ENCODE peak calls at places on chromosomes 5 and 9, in five cellular contexts. B is GM23248, X is IMR-90, I is HepG2, P is endodermal cell. V is an unnamed sample.

GRCh38 chr9:133389562-133389961 is 13.4 kb downstream of the STKLD1 start:
- DNase-seq in X (no peak), B (no peak), I (no peak), P (no peak), V (no peak)

GRCh38 chr9:131714161-131714646 is 25.7 kb downstream of the RAPGEF1 start:
- DNase-seq in X (peak), I (no peak), P (no peak), B (peak), V (no peak)

GRCh38 chr9:631596-631995 is 209.9 kb upstream of the DMRT1 start:
- DNase-seq in X (peak), I (no peak), B (peak), P (no peak), V (no peak)

GRCh38 chr9:92727716-92728700 is 36.6 kb downstream of the BICD2 start:
- DNase-seq in X (no peak), P (peak), I (no peak), B (no peak), V (peak)

GRCh38 chr5:173301695-173302545 is 26.3 kb downstream of the STC2 start:
- DNase-seq in X (no peak), B (peak), I (peak), P (no peak), V (peak)

GRCh38 chr9:84736076-84736475 is 66.5 kb downstream of the NTRK2 start:
- DNase-seq in I (no peak), P (peak), B (no peak), X (no peak), V (no peak)

GRCh38 chr5:2891781-2892180 is 140.3 kb upstream of the IRX2 start:
- DNase-seq in I (no peak), P (no peak), B (no peak), X (no peak), V (no peak)

GRCh38 chr9:93130861-93131481 is 3.1 kb downstream of the NINJ1 start:
- DNase-seq in I (no peak), X (no peak), B (no peak), P (no peak), V (no peak)

GRCh38 chr5:124806026-124806856 is 59.8 kb upstream of the ZNF608 start:
- DNase-seq in I (peak), X (peak), B (peak), P (peak), V (peak)

GRCh38 chr5:97998946-97999345 is 774.5 kb upstream of the RGMB start:
- DNase-seq in X (peak), P (no peak), I (no peak), B (no peak), V (no peak)

GRCh38 chr9:120261419-120261818 is 318.5 kb downstream of the CDK5RAP2 start:
- DNase-seq in P (no peak), B (no peak), I (no peak), X (no peak), V (no peak)

GRCh38 chr9:123354806-123355508 is 1.0 kb upstream of the CRB2 start:
- DNase-seq in P (peak), I (no peak), X (no peak), B (peak), V (no peak)

GRCh38 chr5:135832941-135833340 is 1.5 kb upstream of the SLC25A48 start:
- DNase-seq in P (peak), I (no peak), X (no peak), B (no peak), V (no peak)

GRCh38 chr9:33104111-33104415 is 27.6 kb upstream of the SMU1 start:
- DNase-seq in X (no peak), B (no peak), I (no peak), P (no peak), V (no peak)

GRCh38 chr5:78953092-78953800 is 31.9 kb downstream of the ARSB start:
- DNase-seq in I (no peak), X (peak), B (peak), P (no peak), V (no peak)

GRCh38 chr5:106940986-106941385 is 729.8 kb downstream of the EFNA5 start:
- DNase-seq in X (no peak), P (no peak), B (no peak), I (peak), V (no peak)

GRCh38 chr5:2003206-2003605 is 120.5 kb upstream of the IRX4 start:
- DNase-seq in X (no peak), B (no peak), I (no peak), P (no peak), V (no peak)

GRCh38 chr5:10460252-10460906 is 18.7 kb downstream of the ROPN1L start:
- DNase-seq in I (no peak), X (no peak), P (no peak), B (peak), V (no peak)

GRCh38 chr9:81822967-81823366 is 105.3 kb upstream of the SPATA31D4 start:
- DNase-seq in P (no peak), I (no peak), B (no peak), X (no peak), V (no peak)

GRCh38 chr5:125047871-125048270 is 301.4 kb upstream of the ZNF608 start:
- DNase-seq in B (no peak), P (no peak), X (no peak), I (no peak), V (no peak)

GRCh38 chr5:72151169-72151568 is 43.9 kb downstream of the MAP1B start:
- DNase-seq in X (no peak), I (peak), P (no peak), B (no peak), V (no peak)

GRCh38 chr9:119020284-119020683 is 349.0 kb downstream of the BRINP1 start:
- DNase-seq in X (no peak), I (no peak), P (no peak), B (no peak), V (no peak)

GRCh38 chr9:129501771-129502324 is 119.1 kb downstream of the C9orf50 start:
- DNase-seq in P (no peak), B (peak), X (no peak), I (no peak), V (no peak)
- H3K4me3 ChIP-seq in P (no peak), B (no peak), X (no peak), I (no peak), V (no peak)

GRCh38 chr5:14880688-14881087 is 9.1 kb upstream of the ANKH start:
- DNase-seq in P (no peak), X (peak), I (peak), B (peak), V (no peak)
- H3K27ac ChIP-seq in P (no peak), X (no peak), I (no peak), B (no peak), V (no peak)

GRCh38 chr5:38847549-38848341 is 1.9 kb downstream of the OSMR start:
- DNase-seq in P (no peak), B (peak), X (peak), I (no peak), V (no peak)
- H3K9ac ChIP-seq in P (no peak), B (peak), X (peak), I (peak), V (no peak)

GRCh38 chr9:137126786-137127185 is 12.2 kb upstream of the GRIN1 start:
- DNase-seq in I (no peak), X (no peak), P (no peak), B (no peak), V (no peak)
- H3K4me3 ChIP-seq in I (peak), X (no peak), P (no peak), B (no peak), V (peak)

GRCh38 chr5:158925314-158925713 is 174.4 kb downstream of the EBF1 start:
- DNase-seq in B (no peak), X (no peak), I (no peak), P (no peak), V (no peak)
- H3K27ac ChIP-seq in B (no peak), X (no peak), I (no peak), P (no peak), V (no peak)

GRCh38 chr9:130448771-130449170 is 4.0 kb downstream of the ASS1 start:
- DNase-seq in I (no peak), X (no peak), P (no peak), B (no peak), V (no peak)

GRCh38 chr9:130452835-130453234 is 8.1 kb downstream of the ASS1 start:
- DNase-seq in I (no peak), X (no peak), B (no peak), P (no peak), V (no peak)

GRCh38 chr9:130451509-130452388 is 7.0 kb downstream of the ASS1 start:
- DNase-seq in B (peak), I (peak), X (peak), P (peak), V (peak)

GRCh38 chr9:130450344-130451003 is 5.7 kb downstream of the ASS1 start:
- DNase-seq in P (peak), I (peak), X (no peak), B (no peak), V (peak)

GRCh38 chr9:130451004-130451390 is 6.2 kb downstream of the ASS1 start:
- DNase-seq in P (no peak), B (no peak), X (no peak), I (no peak), V (no peak)
- H3K9ac ChIP-seq in P (no peak), B (no peak), X (no peak), I (no peak), V (peak)

GRCh38 chr5:167937628-167938000 is 353.8 kb upstream of the WWC1 start:
- DNase-seq in P (no peak), I (no peak), X (no peak), B (peak), V (no peak)

GRCh38 chr5:167939686-167940085 is 351.8 kb upstream of the WWC1 start:
- DNase-seq in P (no peak), I (no peak), X (no peak), B (peak), V (no peak)

GRCh38 chr5:167940911-167941310 is 350.5 kb upstream of the WWC1 start:
- DNase-seq in I (no peak), X (peak), B (peak), P (no peak), V (no peak)

GRCh38 chr5:167934561-167934971 is 356.9 kb upstream of the WWC1 start:
- DNase-seq in I (no peak), P (no peak), X (no peak), B (peak), V (no peak)

GRCh38 chr5:167936944-167937627 is 354.4 kb upstream of the WWC1 start:
- DNase-seq in I (no peak), B (no peak), P (no peak), X (no peak), V (no peak)
- H3K4me3 ChIP-seq in I (no peak), B (no peak), P (no peak), X (no peak), V (no peak)

GRCh38 chr5:143428738-143429420 is 25.4 kb upstream of the NR3C1 start:
- DNase-seq in P (no peak), X (no peak), B (no peak), I (no peak), V (no peak)
- H3K27ac ChIP-seq in P (no peak), X (no peak), B (no peak), I (no peak), V (no peak)

DNA sequence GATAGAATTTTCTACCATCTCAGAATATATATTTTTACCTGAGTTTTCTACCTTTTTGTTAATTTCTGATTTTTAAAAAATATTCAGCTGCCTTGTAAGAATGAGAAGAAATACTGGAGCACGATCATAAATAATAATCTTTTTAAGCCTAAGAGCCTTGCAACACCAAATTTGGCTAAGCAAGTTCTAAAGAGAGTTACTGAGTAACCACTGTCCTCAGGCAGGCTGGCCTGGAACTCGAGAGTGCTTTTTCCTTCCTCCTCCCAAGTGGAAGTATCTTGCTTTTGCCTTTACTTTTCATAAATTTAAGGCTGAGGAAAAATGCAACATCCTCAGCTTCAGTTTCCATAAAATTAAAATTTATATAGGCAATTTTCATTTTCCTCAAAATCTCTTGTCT is 21.0 kb downstream of the GLRX start:
- DNase-seq in B (peak), I (no peak), P (no peak), X (no peak), V (no peak)
- H3K9ac ChIP-seq in B (no peak), I (no peak), P (no peak), X (no peak), V (peak)

DNA sequence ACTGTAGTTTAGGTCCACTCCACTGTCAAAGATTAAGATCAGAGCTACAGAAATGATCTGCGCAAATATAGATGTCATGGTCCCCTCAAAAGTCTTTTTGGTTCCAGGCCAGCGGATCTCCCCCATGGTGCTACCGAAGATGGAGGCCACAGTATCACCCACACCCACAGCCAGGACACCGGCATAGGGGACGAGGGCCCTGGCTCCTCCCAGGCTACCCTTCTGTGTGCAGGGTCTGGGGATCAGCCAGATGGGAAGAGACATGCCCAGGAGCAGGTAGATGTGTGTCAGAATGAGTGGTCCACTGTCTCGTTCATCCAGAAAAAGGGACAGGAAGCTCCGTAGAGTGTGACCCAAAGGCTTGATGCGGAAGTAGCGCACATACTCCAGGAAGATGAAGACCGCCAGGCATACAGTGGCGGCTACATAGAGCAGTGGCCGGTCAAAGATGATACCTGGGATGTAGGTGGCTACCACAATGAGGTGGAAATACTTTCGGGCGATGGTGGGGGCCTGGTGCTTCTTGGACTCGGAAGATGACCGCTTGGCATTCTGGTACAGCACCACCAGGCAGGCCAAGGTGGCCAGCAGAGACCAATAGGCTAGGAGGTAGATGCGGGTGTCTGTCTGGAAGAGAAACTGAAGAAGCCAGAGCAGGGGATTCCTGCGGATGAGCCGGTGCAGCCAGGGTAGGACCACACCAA is 1.5 kb downstream of the DOLK start:
- DNase-seq in I (no peak), X (no peak), B (no peak), P (no peak), V (peak)
- H3K4me3 ChIP-seq in I (peak), X (no peak), B (no peak), P (peak), V (peak)